ENCODE peak calls at places on chromosomes 5 and 9, in eight cellular contexts. H is A549, E is heart left ventricle, V is body of pancreas, N is HepG2, A is transverse colon, D is Peyer's patch, L is suprapubic skin. I is an unnamed sample.

GRCh38 chr9:24041294-24041693 is 215.3 kb upstream of the ELAVL2 start:
- DNase-seq in H (no peak), E (no peak), V (no peak), N (no peak), A (no peak), D (no peak), L (no peak), I (no peak)

GRCh38 chr5:179270581-179271300 is 74.5 kb downstream of the ADAMTS2 start:
- DNase-seq in H (no peak), E (no peak), V (no peak), N (no peak), A (peak; percentile 9), D (no peak), L (peak; percentile 62), I (no peak)

GRCh38 chr9:129983891-129984290 is 59.1 kb downstream of the FNBP1 start:
- DNase-seq in H (no peak), E (no peak), V (no peak), N (no peak), A (no peak), D (no peak), L (no peak), I (no peak)

GRCh38 chr5:175216991-175217390 is 227.0 kb downstream of the DRD1 start:
- DNase-seq in H (no peak), E (no peak), V (no peak), N (no peak), A (no peak), D (no peak), L (no peak), I (no peak)

GRCh38 chr5:73378070-73378469 is 70.5 kb downstream of the FOXD1 start:
- DNase-seq in H (no peak), E (no peak), V (no peak), N (no peak), A (no peak), D (no peak), L (no peak), I (no peak)

GRCh38 chr5:54930736-54931135 is 54.7 kb downstream of the ESM1 start:
- DNase-seq in H (no peak), E (no peak), V (no peak), N (no peak), A (no peak), D (no peak), L (no peak), I (no peak)

GRCh38 chr5:43305948-43306563 is 7.2 kb downstream of the HMGCS1 start:
- DNase-seq in H (peak; percentile 35), E (no peak), V (no peak), N (peak; percentile 70), A (no peak), D (no peak), L (no peak), I (no peak)

GRCh38 chr9:38024036-38024681 is 44.9 kb downstream of the SHB start:
- DNase-seq in H (no peak), E (no peak), V (no peak), N (peak; percentile 91), A (peak; percentile 43), D (no peak), L (no peak), I (no peak)

GRCh38 chr5:179431221-179431620 is 86.0 kb upstream of the ADAMTS2 start:
- DNase-seq in H (no peak), E (no peak), V (no peak), N (no peak), A (no peak), D (no peak), L (no peak), I (no peak)

GRCh38 chr5:104186100-104186499 is 623.5 kb upstream of the NUDT12 start:
- DNase-seq in H (no peak), E (peak; percentile 66), V (peak; percentile 64), N (no peak), A (no peak), D (no peak), L (peak; percentile 63), I (no peak)

GRCh38 chr9:130862217-130862616 is 27.2 kb downstream of the ABL1 start:
- DNase-seq in H (no peak), E (no peak), V (no peak), N (no peak), A (no peak), D (no peak), L (peak; percentile 30), I (no peak)

GRCh38 chr5:153511632-153512031 is 21.2 kb downstream of the GRIA1 start:
- DNase-seq in H (no peak), E (no peak), V (no peak), N (no peak), A (no peak), D (no peak), L (no peak), I (no peak)

GRCh38 chr5:97550164-97550563 is 367.1 kb upstream of the RIOK2 start:
- DNase-seq in H (no peak), E (no peak), V (no peak), N (no peak), A (no peak), D (no peak), L (no peak), I (no peak)

GRCh38 chr5:179124853-179125788 is 64.9 kb downstream of the ZNF354C start:
- DNase-seq in H (no peak), E (no peak), V (peak; percentile 6), N (no peak), A (no peak), D (no peak), L (peak; percentile 48), I (peak; percentile 11)

GRCh38 chr5:39712316-39713223 is 287.8 kb upstream of the DAB2 start:
- DNase-seq in H (no peak), E (no peak), V (no peak), N (no peak), A (no peak), D (no peak), L (no peak), I (no peak)

GRCh38 chr5:133696782-133697507 is 84.6 kb upstream of the FSTL4 start:
- DNase-seq in H (no peak), E (no peak), V (no peak), N (no peak), A (no peak), D (no peak), L (peak; percentile 34), I (no peak)

GRCh38 chr9:105879181-105879580 is 184.8 kb downstream of the TMEM38B start:
- DNase-seq in H (no peak), E (no peak), V (no peak), N (no peak), A (no peak), D (no peak), L (no peak), I (no peak)

GRCh38 chr9:77156646-77157371 is 20.5 kb upstream of the VPS13A start:
- DNase-seq in H (no peak), E (no peak), V (no peak), N (no peak), A (no peak), D (no peak), L (no peak), I (no peak)

GRCh38 chr5:96655506-96655905 is 6.7 kb upstream of the CAST start:
- DNase-seq in H (no peak), E (no peak), V (no peak), N (no peak), A (no peak), D (no peak), L (no peak), I (no peak)

DNA sequence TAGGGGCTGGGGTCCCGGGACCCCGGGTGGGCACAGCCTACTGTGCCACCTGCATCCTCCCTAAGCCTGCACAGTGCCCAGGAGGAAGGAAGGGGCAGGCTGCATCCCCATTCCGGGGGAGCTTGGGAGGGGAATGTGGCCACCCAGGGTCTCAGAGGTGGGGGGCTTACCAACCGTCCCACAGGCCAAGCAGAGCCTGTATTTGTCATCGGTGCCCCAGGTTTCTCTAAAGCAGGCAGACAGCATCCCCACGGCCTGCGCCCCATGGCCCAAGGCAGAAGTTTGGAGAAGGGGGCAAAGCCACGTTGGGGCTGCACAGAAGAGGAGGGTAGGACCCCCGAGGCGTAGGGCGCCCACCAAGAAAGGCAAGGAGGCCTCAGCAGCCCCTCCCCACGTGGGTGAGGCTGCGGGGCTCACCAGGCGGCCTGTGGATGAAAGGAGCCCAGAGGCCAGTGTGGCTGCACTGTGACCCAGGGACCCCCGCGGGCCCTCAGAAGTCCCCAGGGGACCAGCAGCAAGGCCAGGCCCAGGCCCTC is 494 bp upstream of the GPSM1 start:
- DNase-seq in H (peak; percentile 26), E (no peak), V (no peak), N (no peak), A (no peak), D (no peak), L (no peak), I (no peak)
- H3K4me3 ChIP-seq in H (peak overlapping the region; percentile 89), E (peak overlapping the region; percentile 75), V (no peak overlapping the region), N (no peak overlapping the region), A (no peak overlapping the region), D (peak overlapping the region; percentile 58), L (peak overlapping the region; percentile 70), I (no peak overlapping the region)

DNA sequence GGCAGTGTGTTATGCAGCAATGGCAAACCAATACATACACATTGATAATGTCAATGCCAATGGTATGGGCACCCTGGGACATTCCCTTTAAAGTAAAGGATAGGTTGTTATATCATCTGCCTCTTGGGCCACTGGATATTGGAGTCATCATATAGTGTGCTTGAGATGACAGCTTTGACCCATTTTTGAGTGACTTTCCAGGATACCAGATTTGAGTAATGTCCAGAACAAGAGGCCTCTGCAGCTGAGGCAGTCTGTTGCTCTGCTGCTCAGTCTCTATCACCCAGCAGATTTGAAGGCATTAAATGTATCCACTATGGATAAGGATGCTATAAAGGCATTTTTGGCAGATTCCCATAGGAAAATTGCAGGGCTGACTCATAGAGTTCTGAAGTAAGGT is 525.5 kb upstream of the SEMA6A start:
- DNase-seq in H (no peak), E (no peak), V (no peak), N (no peak), A (no peak), D (no peak), L (no peak), I (no peak)
- H3K4me1 ChIP-seq in H (no peaks in the 10 kb centered on the region), E (no peaks in the 10 kb centered on the region), V (no peaks in the 10 kb centered on the region), N (no peaks in the 10 kb centered on the region), A (no peaks in the 10 kb centered on the region), D (no peaks in the 10 kb centered on the region), L (no peaks in the 10 kb centered on the region), I (no peaks in the 10 kb centered on the region)

DNA sequence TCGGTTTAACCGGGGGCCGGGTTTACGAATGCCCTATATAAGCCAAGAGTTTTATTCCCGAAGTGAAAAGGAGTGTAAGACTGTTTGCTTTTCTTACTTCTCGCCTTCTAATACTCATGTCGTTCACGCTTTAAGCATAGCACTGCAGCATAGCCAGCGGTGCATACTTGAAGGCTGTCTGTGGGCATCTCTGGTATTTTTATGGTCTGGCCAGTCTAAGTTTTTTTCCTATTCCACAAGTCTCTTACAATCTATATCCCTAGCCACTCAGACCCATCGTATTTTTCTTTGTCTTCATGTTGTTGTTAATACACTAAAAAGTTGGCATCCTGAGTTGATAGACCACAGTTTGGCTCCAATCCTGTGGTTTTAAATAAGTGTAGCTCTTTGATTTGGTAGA is 1.3 kb downstream of the UHRF2 start:
- DNase-seq in H (no peak), E (no peak), V (no peak), N (no peak), A (no peak), D (no peak), L (no peak), I (no peak)
- TF ChIP-seq POLR2A in H (no peak), E (no peak), V (no peak), N (no peak), A (no peak), D (no peak), L (no peak), I (peak; percentile 9)

DNA sequence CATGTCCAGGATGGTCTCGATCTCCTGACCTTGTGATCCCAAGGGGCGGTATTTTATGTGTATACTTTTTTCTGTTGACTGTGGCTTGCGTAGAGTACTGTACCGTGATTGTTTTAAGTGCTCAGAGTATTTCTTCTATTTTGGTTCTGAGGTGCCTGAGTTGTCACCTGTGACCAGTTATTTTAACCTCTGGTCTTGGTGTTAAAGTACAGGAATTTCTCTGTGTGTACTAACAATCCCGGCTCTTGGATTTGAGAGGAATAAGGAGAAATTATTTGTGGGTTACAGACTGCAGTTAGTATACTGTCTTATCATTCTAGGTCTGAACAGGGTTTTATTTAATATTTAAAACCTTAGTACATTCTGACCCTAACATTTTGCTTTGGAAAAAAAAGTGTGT is 2.0 kb downstream of the ANKHD1 start:
- DNase-seq in H (no peak), E (no peak), V (no peak), N (no peak), A (no peak), D (no peak), L (no peak), I (no peak)
- H3K4me3 ChIP-seq in H (peak overlapping the region; percentile 65), E (no peak overlapping the region), V (peak overlapping the region; percentile 78), N (peak overlapping the region; percentile 95), A (no peak overlapping the region), D (peak overlapping the region; percentile 97), L (peak overlapping the region; percentile 99), I (no peak overlapping the region)